ENCODE peak calls at places on chromosome 13, in ten cellular contexts. K, U, W, I, H, O, C, R, J and D are unnamed samples.

GRCh38 chr13:106373304-106373988 is 162.0 kb downstream of the EFNB2 start:
- DNase-seq in K (no peak), U (no peak), W (no peak), I (no peak), H (no peak), O (no peak), C (no peak), R (no peak), J (no peak), D (no peak)

GRCh38 chr13:21871919-21872318 is 201.0 kb downstream of the FGF9 start:
- DNase-seq in K (no peak), U (no peak), W (no peak), I (no peak), H (no peak), O (no peak), C (no peak), R (no peak), J (no peak), D (no peak)

GRCh38 chr13:33340631-33341030 is 55.1 kb upstream of the STARD13 start:
- DNase-seq in K (no peak), U (no peak), W (no peak), I (no peak), H (no peak), O (no peak), C (no peak), R (no peak), J (no peak), D (no peak)

GRCh38 chr13:22690756-22691155 is 490.0 kb upstream of the SGCG start:
- DNase-seq in K (no peak), U (no peak), W (no peak), I (no peak), H (no peak), O (no peak), C (no peak), R (no peak), J (no peak), D (no peak)

GRCh38 chr13:37715606-37716015 is 117.0 kb upstream of the POSTN start:
- DNase-seq in K (no peak), U (no peak), W (no peak), I (no peak), H (no peak), O (no peak), C (no peak), R (no peak), J (no peak), D (no peak)

GRCh38 chr13:92573467-92574057 is 653.0 kb upstream of the GPC6 start:
- DNase-seq in K (no peak), U (no peak), W (peak), I (no peak), H (no peak), O (peak), C (no peak), R (no peak), J (no peak), D (no peak)

GRCh38 chr13:98796191-98796590 is 43.7 kb upstream of the SLC15A1 start:
- DNase-seq in K (no peak), U (no peak), W (no peak), I (no peak), H (no peak), O (no peak), C (no peak), R (no peak), J (no peak), D (no peak)

GRCh38 chr13:80612804-80613203 is 271.9 kb upstream of the SPRY2 start:
- DNase-seq in K (no peak), U (no peak), W (no peak), I (no peak), H (no peak), O (no peak), C (no peak), R (no peak), J (no peak), D (no peak)

GRCh38 chr13:110301606-110302131 is 5.3 kb downstream of the COL4A1 start:
- DNase-seq in K (no peak), U (no peak), W (no peak), I (no peak), H (no peak), O (no peak), C (no peak), R (no peak), J (peak), D (no peak)

GRCh38 chr13:110138009-110138699 is 168.8 kb downstream of the COL4A1 start:
- DNase-seq in K (peak), U (peak), W (peak), I (peak), H (peak), O (peak), C (peak), R (peak), J (peak), D (peak)

GRCh38 chr13:36475468-36475867 is 43.2 kb downstream of the CCNA1 start:
- DNase-seq in K (no peak), U (no peak), W (peak), I (no peak), H (no peak), O (no peak), C (no peak), R (no peak), J (no peak), D (no peak)

GRCh38 chr13:113774177-113775107 is 15.4 kb downstream of the TMEM255B start:
- DNase-seq in K (no peak), U (peak), W (no peak), I (no peak), H (no peak), O (peak), C (no peak), R (peak), J (no peak), D (no peak)

GRCh38 chr13:22926176-22927007 is 254.4 kb upstream of the SGCG start:
- DNase-seq in K (peak), U (no peak), W (no peak), I (peak), H (no peak), O (no peak), C (no peak), R (peak), J (peak), D (peak)

GRCh38 chr13:23966691-23967615 is 69.7 kb upstream of the C1QTNF9B start:
- DNase-seq in K (no peak), U (no peak), W (no peak), I (no peak), H (no peak), O (no peak), C (peak), R (no peak), J (no peak), D (no peak)
- H3K4me3 ChIP-seq in K (peak), U (peak), W (no peak), I (no peak), H (peak), O (no peak), C (no peak), R (peak), J (no peak), D (peak)

GRCh38 chr13:48125794-48126228 is 30.9 kb upstream of the MED4 start:
- DNase-seq in K (no peak), U (no peak), W (peak), I (no peak), H (no peak), O (no peak), C (no peak), R (no peak), J (no peak), D (peak)

GRCh38 chr13:48120246-48120645 is 25.3 kb upstream of the MED4 start:
- DNase-seq in K (no peak), U (no peak), W (no peak), I (no peak), H (no peak), O (no peak), C (no peak), R (no peak), J (no peak), D (no peak)

GRCh38 chr13:48126944-48127814 is 32.3 kb upstream of the MED4 start:
- DNase-seq in K (no peak), U (peak), W (peak), I (peak), H (peak), O (peak), C (peak), R (peak), J (peak), D (peak)

GRCh38 chr13:48121733-48122132 is 26.8 kb upstream of the MED4 start:
- DNase-seq in K (no peak), U (no peak), W (no peak), I (no peak), H (no peak), O (no peak), C (no peak), R (no peak), J (no peak), D (no peak)

GRCh38 chr13:48123827-48124226 is 28.9 kb upstream of the MED4 start:
- DNase-seq in K (no peak), U (no peak), W (no peak), I (no peak), H (no peak), O (no peak), C (no peak), R (no peak), J (no peak), D (no peak)
- H3K27ac ChIP-seq in K (peak), U (peak), W (no peak), I (peak), H (no peak), O (no peak), C (no peak), R (no peak), J (peak), D (peak)

DNA sequence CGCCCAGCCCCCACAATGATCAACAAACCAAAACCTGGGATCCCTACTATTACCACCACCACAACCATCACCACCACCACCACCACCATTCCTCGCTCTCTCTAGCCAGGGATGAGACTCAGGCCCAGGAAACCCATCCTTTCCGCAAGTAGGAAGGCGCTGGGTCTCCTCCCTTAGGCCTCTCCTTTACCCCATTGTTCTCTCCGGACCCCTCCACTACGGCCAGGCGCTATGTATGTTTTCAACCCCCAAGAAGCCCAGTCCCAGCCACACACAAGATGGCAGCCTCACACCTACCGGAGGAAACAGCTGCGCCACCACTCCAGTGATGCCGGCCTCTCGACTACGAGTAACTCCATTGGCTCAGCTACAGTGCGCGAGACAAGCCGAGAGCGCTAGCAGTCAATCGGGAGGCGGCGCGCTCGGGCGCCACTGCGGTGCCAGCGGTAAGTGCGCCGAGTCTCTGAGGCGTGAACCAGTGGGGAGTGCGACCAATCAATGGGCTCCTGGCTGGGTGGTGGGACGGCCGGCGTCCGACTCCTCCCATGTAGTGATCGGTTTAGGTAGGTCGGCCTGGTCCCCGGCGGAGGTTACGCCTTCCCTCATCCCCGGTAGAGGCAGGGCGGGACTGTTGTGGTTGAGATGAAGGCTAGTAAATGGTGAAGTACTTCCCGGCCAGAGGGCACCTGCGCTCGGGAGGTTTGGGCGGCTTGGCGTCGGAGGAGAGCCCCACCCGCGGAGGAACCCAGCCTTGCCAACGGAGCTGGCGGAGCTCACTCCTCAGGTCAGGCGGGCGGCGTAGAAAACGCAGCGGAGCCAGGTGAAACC is at the start of the genes CAB39L and SETDB2:
- DNase-seq in K (peak), U (peak), W (peak), I (peak), H (peak), O (peak), C (peak), R (peak), J (peak), D (peak)
- TF ChIP-seq POLR2A in K (no peak), U (no peak), W (peak), I (no peak), H (peak), O (peak), C (peak), R (peak), J (peak), D (peak)

DNA sequence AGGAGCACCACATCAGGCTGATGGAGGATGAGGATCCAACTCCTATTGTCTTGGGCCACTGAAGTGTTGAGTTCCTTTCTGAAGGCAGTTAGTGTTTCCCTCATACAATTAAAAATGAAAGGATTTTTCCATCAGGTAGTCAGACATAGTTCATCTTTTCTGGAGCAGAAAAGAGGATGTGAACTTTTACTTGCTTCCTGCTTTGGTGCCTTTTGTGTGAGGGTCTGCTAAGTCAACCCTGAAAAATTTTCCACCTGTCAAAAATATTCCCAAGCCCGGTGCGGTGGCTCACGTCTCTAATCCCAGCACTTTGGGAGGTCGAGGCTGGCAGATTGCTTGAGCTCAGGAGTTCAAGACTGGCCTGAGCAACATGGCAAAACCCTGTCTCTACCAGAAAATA is 43.9 kb downstream of the RGCC start:
- DNase-seq in K (no peak), U (no peak), W (no peak), I (no peak), H (no peak), O (no peak), C (no peak), R (no peak), J (no peak), D (no peak)
- H3K4me3 ChIP-seq in K (no peak), U (no peak), W (no peak), I (no peak), H (no peak), O (no peak), C (no peak), R (no peak), J (no peak), D (no peak)

GRCh38 chr13:95087746-95088305 is 213.4 kb downstream of the ABCC4 start:
- DNase-seq in K (no peak), U (no peak), W (peak), I (no peak), H (no peak), O (no peak), C (no peak), R (no peak), J (no peak), D (no peak)

GRCh38 chr13:95083758-95084157 is 217.5 kb downstream of the ABCC4 start:
- DNase-seq in K (no peak), U (no peak), W (no peak), I (no peak), H (no peak), O (no peak), C (no peak), R (no peak), J (no peak), D (no peak)
- H3K27ac ChIP-seq in K (no peak), U (no peak), W (no peak), I (no peak), H (no peak), O (no peak), C (no peak), R (no peak), J (no peak), D (no peak)